ENCODE peak calls at places on chromosomes 2 and 18, in nine cellular contexts. Y is non-pigmented ciliary epithelial cell; C is caudate nucleus; W is GM13977; T is EH; A is uterus; G is MV-4-11; X is HT1080; S is central memory CD4-positive, alpha-beta T cell. K is an unnamed sample.

GRCh38 chr2:126788113-126788512 is 110.6 kb upstream of the TEX51 start:
- DNase-seq in Y (no peak), C (no peak), W (no peak), T (no peak), A (peak), G (no peak), X (no peak), S (no peak), K (no peak)

GRCh38 chr18:39057423-39058057 is 1491.9 kb upstream of the CELF4 start:
- DNase-seq in Y (no peak), C (no peak), W (no peak), T (no peak), A (no peak), G (no peak), X (peak), S (no peak), K (no peak)

GRCh38 chr2:175036582-175037018 is 31.4 kb upstream of the CHN1 start:
- DNase-seq in Y (no peak), C (no peak), W (peak), T (peak), A (no peak), G (peak), X (peak), S (peak), K (peak)

GRCh38 chr2:102619414-102620319 is at the start of gene SLC9A2:
- DNase-seq in Y (no peak), C (no peak), W (peak), T (no peak), A (no peak), G (no peak), X (no peak), S (no peak), K (peak)

GRCh38 chr18:10926565-10927194 is 222.7 kb downstream of the PIEZO2 start:
- DNase-seq in Y (no peak), C (no peak), W (no peak), T (peak), A (no peak), G (peak), X (peak), S (no peak), K (peak)

GRCh38 chr2:13006829-13007715 is 290.3 kb downstream of the TRIB2 start:
- DNase-seq in Y (no peak), C (peak), W (peak), T (peak), A (peak), G (peak), X (peak), S (peak), K (peak)

GRCh38 chr2:143261986-143262784 is 133.0 kb downstream of the ARHGAP15 start:
- DNase-seq in Y (no peak), C (no peak), W (no peak), T (peak), A (no peak), G (peak), X (no peak), S (peak), K (no peak)

GRCh38 chr2:217989221-217989948 is 13.4 kb downstream of the TNS1 start:
- DNase-seq in Y (no peak), C (no peak), W (no peak), T (no peak), A (no peak), G (no peak), X (no peak), S (no peak), K (no peak)

GRCh38 chr2:20217041-20217970 is 7.6 kb downstream of the SDC1 start:
- DNase-seq in Y (no peak), C (no peak), W (no peak), T (no peak), A (no peak), G (no peak), X (peak), S (no peak), K (peak)

GRCh38 chr2:173126819-173127218 is 51.2 kb downstream of the MAP3K20 start:
- DNase-seq in Y (no peak), C (no peak), W (no peak), T (peak), A (no peak), G (peak), X (peak), S (no peak), K (peak)

GRCh38 chr2:206211657-206212255 is 52.1 kb downstream of the EEF1B2 start:
- DNase-seq in Y (no peak), C (no peak), W (no peak), T (peak), A (no peak), G (no peak), X (peak), S (no peak), K (peak)

GRCh38 chr18:61892683-61893303 is at the start of gene RNF152:
- DNase-seq in Y (no peak), C (peak), W (no peak), T (peak), A (peak), G (no peak), X (no peak), S (peak), K (no peak)

GRCh38 chr18:63677490-63678225 is 16.0 kb upstream of the SERPINB3 start:
- DNase-seq in Y (no peak), C (no peak), W (no peak), T (peak), A (no peak), G (peak), X (peak), S (no peak), K (no peak)

K was measured in Daoy.